ENCODE peak calls at places on chromosome 17, in four cellular contexts. V is PC-3, U is type B pancreatic cell, D is B cell. G is an unnamed sample.

GRCh38 chr17:16384557-16384956 is 3.7 kb downstream of the UBB start:
- DNase-seq in V (peak), U (no peak), D (no peak), G (no peak)

GRCh38 chr17:69457603-69458002 is 43.1 kb downstream of the MAP2K6 start:
- DNase-seq in V (no peak), U (no peak), D (no peak), G (no peak)

GRCh38 chr17:35084987-35085386 is 21.5 kb upstream of the RFFL start:
- DNase-seq in V (peak), U (no peak), D (no peak), G (peak)

GRCh38 chr17:59341922-59342321 is 10.5 kb downstream of the YPEL2 start:
- DNase-seq in V (no peak), U (no peak), D (no peak), G (no peak)

GRCh38 chr17:68182940-68183551 is 64.8 kb upstream of the AMZ2 start:
- DNase-seq in V (peak), U (peak), D (peak), G (peak)

GRCh38 chr17:7437369-7437863 is 1.9 kb upstream of the FGF11 start:
- DNase-seq in V (no peak), U (no peak), D (no peak), G (no peak)

GRCh38 chr17:79646721-79647455 is 36.0 kb upstream of the RBFOX3 start:
- DNase-seq in V (no peak), U (peak), D (no peak), G (no peak)

GRCh38 chr17:8056232-8056975 is 17.5 kb downstream of the ALOX15B start:
- DNase-seq in V (peak), U (no peak), D (no peak), G (peak)

GRCh38 chr17:601462-602303 is 113.0 kb downstream of the VPS53 start:
- DNase-seq in V (no peak), U (no peak), D (no peak), G (no peak)

DNA sequence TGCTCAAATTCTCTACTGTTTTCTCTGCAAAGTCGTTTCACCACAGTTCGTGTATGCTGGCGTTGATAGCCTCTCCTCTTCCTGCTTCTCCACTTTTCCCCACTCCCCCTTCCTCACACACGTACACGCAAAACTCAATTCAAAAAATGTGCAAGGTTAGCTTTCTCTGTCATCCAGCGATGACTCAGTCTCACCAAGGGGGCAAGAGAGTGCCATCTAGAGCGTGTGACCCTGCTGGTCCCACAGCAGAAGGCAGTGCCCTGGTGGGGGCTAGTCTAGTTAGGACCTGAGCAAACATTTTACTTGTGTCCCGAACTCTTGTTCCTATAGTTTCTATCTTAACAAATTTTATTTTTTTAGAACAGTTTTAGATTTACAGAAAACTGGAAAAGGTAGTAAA is 121.2 kb upstream of the CHMP6 start:
- DNase-seq in V (no peak), U (no peak), D (no peak), G (no peak)
- TF ChIP-seq CTCF in V (no peak), U (no peak), D (no peak), G (no peak)

DNA sequence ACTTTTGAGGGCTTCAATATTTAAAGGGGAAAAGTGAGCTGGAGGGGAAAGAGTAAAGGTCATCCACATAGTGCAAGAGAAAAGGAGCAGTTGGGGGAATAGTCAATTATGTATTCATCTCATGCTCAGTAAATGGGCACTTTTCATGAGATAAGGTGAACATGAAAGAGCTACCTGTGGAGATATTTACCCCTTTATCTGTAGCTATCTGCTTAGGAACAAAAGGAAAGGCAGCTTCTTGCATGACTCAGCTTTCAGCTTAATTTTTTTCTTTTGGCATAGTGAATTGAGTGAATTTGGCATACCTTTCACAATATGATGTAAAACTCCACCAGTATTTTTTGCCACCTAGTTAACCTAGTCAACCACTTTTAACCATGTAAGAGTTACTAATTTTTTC is 26.4 kb downstream of the CPD start:
- DNase-seq in V (no peak), U (no peak), D (no peak), G (no peak)
- TF ChIP-seq CTCF in V (no peak), U (no peak), D (no peak), G (no peak)

GRCh38 chr17:18093616-18094408 is 6.1 kb downstream of the DRG2 start:
- DNase-seq in V (peak), U (no peak), D (no peak), G (peak)
- TF ChIP-seq CTCF in V (peak), U (peak), D (no peak), G (peak)

GRCh38 chr17:80800775-80801391 is 190.8 kb upstream of the CHMP6 start:
- DNase-seq in V (no peak), U (no peak), D (no peak), G (no peak)
- TF ChIP-seq CTCF in V (no peak), U (no peak), D (no peak), G (no peak)

GRCh38 chr17:29384901-29385300 is 5.3 kb upstream of the TAOK1 start:
- DNase-seq in V (peak), U (no peak), D (no peak), G (no peak)
- TF ChIP-seq CTCF in V (peak), U (no peak), D (no peak), G (peak)

GRCh38 chr17:82962163-82962720 is 117.2 kb upstream of the METRNL start:
- DNase-seq in V (peak), U (peak), D (no peak), G (no peak)

GRCh38 chr17:82961366-82962162 is 117.8 kb upstream of the METRNL start:
- DNase-seq in V (no peak), U (peak), D (no peak), G (no peak)

GRCh38 chr17:82964851-82965341 is 114.5 kb upstream of the METRNL start:
- DNase-seq in V (no peak), U (no peak), D (no peak), G (no peak)

GRCh38 chr17:82965371-82965770 is 114.0 kb upstream of the METRNL start:
- DNase-seq in V (no peak), U (no peak), D (no peak), G (no peak)

DNA sequence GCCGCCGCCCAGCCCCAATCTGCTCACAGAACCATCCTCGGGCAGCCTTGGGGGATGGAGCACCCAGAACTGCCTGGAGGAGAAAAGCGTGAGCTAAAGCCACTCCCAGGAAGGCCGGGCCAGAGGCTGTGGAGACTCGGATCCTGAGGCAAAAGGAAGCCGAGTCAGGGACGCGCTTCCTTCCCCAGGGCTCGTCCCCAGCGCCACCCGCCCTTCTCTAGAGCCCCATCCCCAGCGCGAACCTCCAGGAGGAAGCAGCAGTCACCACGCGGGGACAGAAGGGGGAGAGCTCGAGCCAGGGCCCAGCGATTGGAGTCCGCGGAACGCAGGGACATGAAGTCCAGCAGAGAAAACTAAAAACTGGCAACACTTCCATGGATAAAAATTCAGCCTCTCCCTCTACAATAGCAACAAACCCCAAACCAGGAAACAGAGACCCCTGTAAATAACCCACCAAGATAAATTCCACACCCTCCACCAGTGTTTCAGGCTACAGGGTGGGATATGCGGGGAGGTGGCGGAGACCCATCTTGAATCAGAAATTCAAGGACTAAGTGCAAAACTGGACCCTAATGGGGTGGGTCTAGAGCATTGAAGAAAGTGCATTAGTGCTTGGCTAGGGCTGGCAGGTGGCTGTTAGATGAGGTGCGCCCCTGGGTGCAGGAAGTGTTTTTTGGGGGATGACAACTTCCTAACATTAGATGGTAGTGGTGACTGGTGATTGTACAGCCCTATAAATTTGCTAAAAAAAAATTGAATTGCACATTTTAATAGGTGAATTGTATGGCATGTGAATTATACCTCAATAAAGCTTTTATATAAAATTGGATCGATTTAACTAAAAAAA is 116.1 kb upstream of the METRNL start:
- DNase-seq in V (peak), U (peak), D (peak), G (no peak)
- TF ChIP-seq CTCF in V (peak), U (peak), D (peak), G (no peak)

GRCh38 chr17:29884995-29885394 is 45.0 kb downstream of the SSH2 start:
- DNase-seq in V (no peak), U (no peak), D (no peak), G (no peak)
- TF ChIP-seq CTCF in V (no peak), U (no peak), D (no peak), G (no peak)

GRCh38 chr17:43170140-43170765 is 761 bp upstream of the NBR1 start:
- DNase-seq in V (peak), U (peak), D (peak), G (peak)

GRCh38 chr17:43169561-43170139 is 1.4 kb upstream of the NBR1 start:
- DNase-seq in V (peak), U (no peak), D (no peak), G (no peak)

GRCh38 chr17:43175213-43176118 is 4.5 kb downstream of the NBR1 start:
- DNase-seq in V (peak), U (no peak), D (no peak), G (no peak)

GRCh38 chr17:43171761-43172487 is 910 bp downstream of the NBR1 start:
- DNase-seq in V (peak), U (no peak), D (no peak), G (peak)

GRCh38 chr17:43170766-43171681 is at the start of gene NBR1:
- DNase-seq in V (peak), U (peak), D (peak), G (peak)
- TF ChIP-seq CTCF in V (no peak), U (peak), D (no peak), G (no peak)

DNA sequence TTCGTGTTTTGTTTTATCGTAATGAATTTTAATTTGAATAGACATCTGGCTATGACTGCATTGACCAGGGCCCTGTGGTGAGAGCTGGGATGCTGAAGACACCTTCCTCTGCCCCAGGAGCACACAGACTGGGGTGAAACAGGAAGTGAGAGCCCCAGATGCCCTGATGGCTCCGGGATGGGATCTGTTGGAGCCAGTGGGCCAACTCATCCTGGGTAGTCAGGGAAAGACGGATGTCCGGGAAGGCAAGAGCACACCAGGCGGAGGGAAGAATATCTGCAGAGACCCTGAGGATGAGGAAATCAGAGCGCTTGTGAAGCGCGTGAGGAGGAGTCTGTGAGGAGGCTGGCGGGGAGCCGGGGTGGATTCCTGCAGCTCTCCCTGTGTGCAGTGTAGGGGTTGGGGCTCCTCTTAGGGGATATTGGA is 71.5 kb upstream of the LGALS9 start:
- DNase-seq in V (no peak), U (no peak), D (no peak), G (no peak)
- TF ChIP-seq CTCF in V (no peak), U (no peak), D (no peak), G (no peak)

G was measured in MCF 10A.